ENCODE peak calls at places on chromosomes 7 and 10, in four cellular contexts. W is osteoblast, L is BE2C, P is Karpas-422. J is an unnamed sample. For H3K4me1 and H3K9me3, the result is how much of the 10 kb centered on the place peaks cover.

GRCh38 chr7:41245916-41246315 is 457.0 kb downstream of the INHBA start:
- DNase-seq in L (no peak), W (no peak), P (no peak), J (no peak)

GRCh38 chr7:117270371-117270770 is 52.5 kb downstream of the WNT2 start:
- DNase-seq in P (no peak), L (no peak), W (no peak), J (no peak)

GRCh38 chr7:108402865-108403264 is 53.4 kb downstream of the NRCAM start:
- DNase-seq in W (peak), P (no peak), L (no peak), J (no peak)

GRCh38 chr7:95875519-95875918 is 103.2 kb downstream of the DYNC1I1 start:
- DNase-seq in W (no peak), L (no peak), P (no peak), J (no peak)

GRCh38 chr7:103540986-103541385 is 95.0 kb upstream of the SLC26A5 start:
- DNase-seq in W (peak), L (no peak), P (no peak), J (no peak)

GRCh38 chr7:98922392-98923107 is 44.2 kb downstream of the TRRAP start:
- DNase-seq in W (peak), P (no peak), L (no peak), J (peak)

GRCh38 chr10:93813507-93814465 is 56.0 kb downstream of the LGI1 start:
- DNase-seq in L (peak), P (peak), W (no peak), J (peak)

GRCh38 chr10:75736889-75737610 is 305.6 kb downstream of the LRMDA start:
- DNase-seq in L (no peak), P (no peak), W (no peak), J (no peak)

GRCh38 chr7:38105874-38106483 is 72.1 kb upstream of the STARD3NL start:
- DNase-seq in P (peak), W (no peak), L (peak), J (no peak)

GRCh38 chr10:127470911-127471310 is 78.2 kb upstream of the NPS start:
- DNase-seq in L (no peak), W (no peak), P (no peak), J (no peak)

GRCh38 chr7:142632291-142633134 is 116.8 kb upstream of the PRSS1 start:
- DNase-seq in P (peak), W (peak), L (peak), J (no peak)

GRCh38 chr10:76002262-76002854 is 570.9 kb downstream of the LRMDA start:
- DNase-seq in W (no peak), L (no peak), P (no peak), J (no peak)

GRCh38 chr10:26844381-26844780 is 16.4 kb downstream of the ABI1 start:
- DNase-seq in L (no peak), W (no peak), P (no peak), J (no peak)

GRCh38 chr7:34842782-34843181 is 184.8 kb downstream of the NPSR1 start:
- DNase-seq in P (no peak), W (peak), L (no peak), J (no peak)

GRCh38 chr10:44153901-44154670 is 230.8 kb downstream of the CXCL12 start:
- DNase-seq in L (no peak), P (no peak), W (peak), J (no peak)

GRCh38 chr7:44294325-44295069 is 30.9 kb downstream of the CAMK2B start:
- DNase-seq in P (no peak), W (peak), L (peak), J (peak)

GRCh38 chr10:99619090-99619800 is 994 bp downstream of the SLC25A28 start:
- DNase-seq in W (peak), L (no peak), P (peak), J (no peak)

DNA sequence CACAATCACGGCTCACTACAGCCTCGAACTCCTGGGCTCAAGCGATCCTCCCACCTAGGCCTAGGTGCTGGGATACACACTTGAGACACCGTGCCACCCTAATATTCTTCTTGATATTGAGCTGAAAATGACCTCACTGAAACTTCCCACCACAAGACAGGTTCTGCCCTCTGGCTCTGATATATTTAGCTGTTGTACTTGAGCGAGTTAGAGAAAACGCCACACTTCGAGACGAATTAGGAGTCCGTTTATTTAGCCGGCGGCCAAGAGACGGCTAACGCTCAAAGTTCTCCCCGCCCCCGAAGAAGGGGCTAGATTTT is 17.9 kb downstream of the ZC3HAV1 start:
- DNase-seq in L (no peak), W (peak), P (no peak), J (no peak)
- H3K4me3 ChIP-seq in L (no peak), W (no peak), P (no peak), J (no peak)

GRCh38 chr7:28433039-28433438 is 20.7 kb downstream of the CREB5 start:
- DNase-seq in P (no peak), L (no peak), W (no peak), J (no peak)
- H3K4me1 ChIP-seq in P (under half), L (under half), W (under half), J (under half)

GRCh38 chr7:158274996-158275395 is 312.6 kb downstream of the PTPRN2 start:
- DNase-seq in W (peak), P (no peak), L (no peak), J (peak)
- H3K9me3 ChIP-seq in W (under half), P (under half), L (under half), J (under half)

GRCh38 chr10:119149723-119150122 is 15.8 kb downstream of the SFXN4 start:
- DNase-seq in P (peak), L (no peak), W (peak), J (no peak)
- H3K4me3 ChIP-seq in P (no peak), L (no peak), W (no peak), J (no peak)

GRCh38 chr7:158816995-158817394 is 12.3 kb downstream of the ESYT2 start:
- DNase-seq in W (no peak), L (no peak), P (no peak), J (peak)

GRCh38 chr7:158816271-158816670 is 13.0 kb downstream of the ESYT2 start:
- DNase-seq in P (no peak), W (no peak), L (no peak), J (no peak)

GRCh38 chr7:158815046-158815445 is 14.3 kb downstream of the ESYT2 start:
- DNase-seq in L (no peak), P (no peak), W (no peak), J (no peak)

GRCh38 chr7:158814637-158815036 is 14.7 kb downstream of the ESYT2 start:
- DNase-seq in W (no peak), L (no peak), P (peak), J (no peak)

GRCh38 chr7:158815471-158816128 is 13.7 kb downstream of the ESYT2 start:
- DNase-seq in P (no peak), L (no peak), W (no peak), J (no peak)
- H3K4me1 ChIP-seq in P (half or more), L (under half), W (half or more), J (half or more)

GRCh38 chr7:157827045-157827862 is 490.4 kb downstream of the DNAJB6 start:
- DNase-seq in L (no peak), P (no peak), W (no peak), J (peak)

GRCh38 chr7:157828881-157829280 is 492.1 kb downstream of the DNAJB6 start:
- DNase-seq in P (no peak), L (no peak), W (no peak), J (no peak)

GRCh38 chr7:157829491-157829890 is 492.7 kb downstream of the DNAJB6 start:
- DNase-seq in L (no peak), W (no peak), P (no peak), J (peak)

GRCh38 chr7:157827863-157828160 is 491.0 kb downstream of the DNAJB6 start:
- DNase-seq in L (no peak), W (no peak), P (no peak), J (peak)

GRCh38 chr7:157828190-157828589 is 491.4 kb downstream of the DNAJB6 start:
- DNase-seq in P (no peak), L (no peak), W (no peak), J (no peak)
- H3K9me3 ChIP-seq in P (under half), L (under half), W (under half), J (under half)

GRCh38 chr10:68957284-68957615 is 1.3 kb downstream of the DDX21 start:
- DNase-seq in P (peak), W (peak), L (no peak), J (no peak)

GRCh38 chr10:68957654-68958053 is 1.7 kb downstream of the DDX21 start:
- DNase-seq in W (no peak), L (no peak), P (no peak), J (no peak)

GRCh38 chr10:68955786-68956532 is at the start of gene DDX21:
- DNase-seq in P (peak), L (peak), W (peak), J (peak)

GRCh38 chr10:68955414-68955785 is 570 bp upstream of the DDX21 start:
- DNase-seq in P (peak), L (peak), W (peak), J (no peak)

GRCh38 chr10:68954904-68955303 is 1.1 kb upstream of the DDX21 start:
- DNase-seq in W (no peak), P (peak), L (no peak), J (no peak)
- H3K4me3 ChIP-seq in W (no peak), P (peak), L (peak), J (no peak)

GRCh38 chr7:27109533-27110162 is 7.2 kb upstream of the HOXA2 start:
- DNase-seq in L (no peak), P (no peak), W (peak), J (no peak)
- H3K4me1 ChIP-seq in L (under half), P (under half), W (under half), J (under half)

GRCh38 chr7:157821959-157822687 is 485.3 kb downstream of the DNAJB6 start:
- DNase-seq in L (no peak), P (no peak), W (no peak), J (no peak)
- H3K9me3 ChIP-seq in L (under half), P (under half), W (under half), J (under half)

GRCh38 chr7:36363515-36363914 is 26.1 kb upstream of the ANLN start:
- DNase-seq in P (no peak), W (no peak), L (no peak), J (no peak)

GRCh38 chr7:36367561-36367889 is 22.1 kb upstream of the ANLN start:
- DNase-seq in L (no peak), P (no peak), W (no peak), J (no peak)

GRCh38 chr7:36366649-36367560 is 22.8 kb upstream of the ANLN start:
- DNase-seq in L (peak), P (peak), W (peak), J (peak)

GRCh38 chr7:36368496-36368895 is 21.2 kb upstream of the ANLN start:
- DNase-seq in L (no peak), P (no peak), W (peak), J (no peak)

DNA sequence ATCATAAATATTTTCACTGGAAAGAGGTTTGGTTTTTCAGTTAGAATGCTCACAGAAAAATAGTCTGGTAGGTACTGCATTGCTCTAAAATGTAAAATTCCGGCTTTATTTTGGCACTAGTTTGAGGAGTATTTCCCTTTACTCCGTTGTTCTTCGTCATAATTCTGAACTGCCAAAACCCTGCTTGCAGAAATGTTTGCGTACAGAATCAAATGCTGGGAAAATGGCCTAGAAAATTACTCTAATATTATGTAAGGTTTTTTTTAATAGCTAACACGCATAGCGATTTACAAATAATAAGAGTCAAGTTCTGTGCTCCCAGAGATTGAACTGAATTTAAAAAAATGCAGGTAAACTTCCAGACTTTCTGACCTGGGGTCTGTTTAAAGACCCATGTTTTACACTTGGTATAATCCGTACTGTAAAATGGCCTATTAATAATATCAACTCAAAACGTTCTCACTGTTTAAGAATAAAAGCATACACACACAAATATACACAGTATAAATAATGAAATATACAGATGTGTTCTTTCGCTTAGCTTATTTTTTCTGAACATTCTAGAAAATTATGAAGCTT is 23.6 kb upstream of the ANLN start:
- DNase-seq in P (no peak), L (no peak), W (peak), J (no peak)
- H3K4me3 ChIP-seq in P (peak), L (peak), W (peak), J (peak)